ENCODE peak calls at places on chromosomes 4 and X, in seven cellular contexts. B is heart left ventricle, V is heart right ventricle, C is adrenal gland, R is pancreas, G is spleen, Z is right lobe of liver. H is an unnamed sample. For H3K4me1, the result is how much of the 10 kb centered on the place peaks cover.

GRCh38 chr4:140110542-140110941 is 43.4 kb downstream of the MAML3 start:
- DNase-seq in R (no peak), G (no peak), Z (no peak), B (no peak), V (no peak), C (no peak), H (no peak)

GRCh38 chrX:133670394-133670793 is 255.1 kb upstream of the GPC4 start:
- DNase-seq in B (no peak), C (peak), R (no peak), Z (no peak), G (no peak), V (peak), H (no peak)

GRCh38 chr4:118772149-118773081 is 63.5 kb downstream of the SEC24D start:
- DNase-seq in C (no peak), Z (no peak), V (no peak), B (no peak), G (no peak), R (no peak), H (no peak)

GRCh38 chrX:16993791-16994318 is 47.4 kb downstream of the REPS2 start:
- DNase-seq in B (no peak), C (no peak), G (no peak), V (no peak), Z (no peak), R (no peak), H (no peak)

GRCh38 chr4:98430708-98431403 is 169.7 kb downstream of the RAP1GDS1 start:
- DNase-seq in V (no peak), R (no peak), Z (no peak), B (no peak), G (no peak), C (no peak), H (no peak)

GRCh38 chrX:115894087-115894486 is 276.5 kb upstream of the AGTR2 start:
- DNase-seq in B (no peak), G (no peak), R (no peak), Z (no peak), C (peak), V (no peak), H (no peak)

GRCh38 chrX:154396948-154397887 is 959 bp upstream of the RPL10 start:
- DNase-seq in B (peak), C (no peak), G (peak), Z (peak), R (peak), V (peak), H (peak)

GRCh38 chr4:120561648-120562047 is 360.9 kb downstream of the PRDM5 start:
- DNase-seq in C (no peak), G (no peak), V (no peak), R (no peak), Z (no peak), B (no peak), H (no peak)

GRCh38 chr4:81165853-81166430 is 49.1 kb downstream of the PRKG2 start:
- DNase-seq in B (no peak), C (no peak), R (no peak), G (no peak), V (no peak), Z (no peak), H (no peak)

GRCh38 chrX:136608295-136608933 is 39.5 kb upstream of the CD40LG start:
- DNase-seq in V (peak), Z (no peak), R (no peak), B (peak), G (peak), C (peak), H (peak)

GRCh38 chr4:57691370-57691769 is 581.2 kb upstream of the IGFBP7 start:
- DNase-seq in Z (no peak), C (no peak), B (no peak), V (no peak), R (no peak), G (no peak), H (no peak)

GRCh38 chrX:134172588-134173259 is 64.3 kb upstream of the CCDC160 start:
- DNase-seq in Z (peak), G (peak), B (peak), C (peak), R (peak), V (no peak), H (peak)

GRCh38 chr4:37439809-37440518 is 195.4 kb downstream of the NWD2 start:
- DNase-seq in C (no peak), B (no peak), Z (no peak), R (no peak), V (no peak), G (no peak), H (no peak)

GRCh38 chrX:147735364-147735763 is 176.4 kb upstream of the FMR1 start:
- DNase-seq in R (no peak), C (no peak), V (no peak), B (no peak), Z (no peak), G (no peak), H (no peak)

GRCh38 chr4:44651425-44651824 is at the start of gene YIPF7:
- DNase-seq in B (no peak), Z (no peak), V (no peak), G (no peak), C (no peak), R (no peak), H (no peak)

GRCh38 chr4:1194028-1194900 is 21.9 kb upstream of the SPON2 start:
- DNase-seq in V (peak), B (peak), R (no peak), G (peak), Z (no peak), C (peak), H (peak)

GRCh38 chrX:100924370-100924769 is 4.3 kb downstream of the XKRX start:
- DNase-seq in R (no peak), B (no peak), C (no peak), Z (no peak), V (no peak), G (no peak), H (no peak)

GRCh38 chrX:110409925-110410324 is 51.3 kb downstream of the RTL9 start:
- DNase-seq in B (no peak), Z (no peak), R (no peak), G (no peak), V (no peak), C (no peak), H (no peak)

GRCh38 chrX:6024204-6024603 is 204.5 kb downstream of the NLGN4X start:
- DNase-seq in B (no peak), G (no peak), V (no peak), R (no peak), Z (no peak), C (no peak), H (no peak)

GRCh38 chr4:42151568-42152506 is 618 bp downstream of the BEND4 start:
- DNase-seq in G (peak), R (no peak), B (no peak), Z (no peak), C (no peak), V (no peak), H (peak)

GRCh38 chr4:114435118-114435517 is 163.5 kb upstream of the UGT8 start:
- DNase-seq in G (no peak), R (no peak), C (no peak), Z (no peak), B (no peak), V (no peak), H (no peak)

GRCh38 chr4:139764192-139764591 is 98.6 kb downstream of the MGST2 start:
- DNase-seq in R (no peak), G (no peak), B (peak), V (peak), C (no peak), Z (peak), H (no peak)

GRCh38 chr4:54976682-54977081 is 148.7 kb downstream of the KDR start:
- DNase-seq in V (no peak), R (no peak), G (no peak), B (no peak), C (no peak), Z (no peak), H (no peak)

GRCh38 chr4:48472794-48473193 is 10.3 kb upstream of the SLC10A4 start:
- DNase-seq in G (no peak), C (no peak), Z (no peak), R (no peak), B (no peak), V (no peak), H (no peak)

GRCh38 chr4:61583696-61584095 is 383.6 kb downstream of the ADGRL3 start:
- DNase-seq in V (no peak), Z (no peak), C (no peak), B (no peak), G (no peak), R (no peak), H (no peak)

GRCh38 chrX:12118134-12118533 is 20.1 kb upstream of the FRMPD4 start:
- DNase-seq in Z (no peak), V (no peak), B (no peak), G (no peak), R (no peak), C (no peak), H (no peak)

GRCh38 chr4:123350191-123350544 is 46.4 kb upstream of the SPRY1 start:
- DNase-seq in R (peak), B (no peak), G (no peak), Z (no peak), C (no peak), V (no peak), H (no peak)

GRCh38 chr4:165312506-165312905 is 15.0 kb upstream of the MSMO1 start:
- DNase-seq in G (no peak), V (no peak), B (no peak), C (no peak), R (no peak), Z (no peak), H (no peak)

GRCh38 chr4:4574792-4575191 is 32.9 kb upstream of the STX18 start:
- DNase-seq in B (peak), G (no peak), C (peak), R (peak), V (peak), Z (no peak), H (peak)

GRCh38 chr4:101284546-101284945 is 62.8 kb downstream of the PPP3CA start:
- DNase-seq in Z (no peak), B (no peak), G (no peak), C (no peak), V (no peak), R (no peak), H (no peak)

GRCh38 chr4:25913056-25913850 is 767 bp upstream of the SMIM20 start:
- DNase-seq in B (peak), V (peak), Z (peak), G (peak), C (peak), R (peak), H (peak)

GRCh38 chr4:18041114-18041513 is 19.6 kb upstream of the LCORL start:
- DNase-seq in Z (no peak), R (no peak), G (no peak), C (no peak), B (no peak), V (no peak), H (no peak)

DNA sequence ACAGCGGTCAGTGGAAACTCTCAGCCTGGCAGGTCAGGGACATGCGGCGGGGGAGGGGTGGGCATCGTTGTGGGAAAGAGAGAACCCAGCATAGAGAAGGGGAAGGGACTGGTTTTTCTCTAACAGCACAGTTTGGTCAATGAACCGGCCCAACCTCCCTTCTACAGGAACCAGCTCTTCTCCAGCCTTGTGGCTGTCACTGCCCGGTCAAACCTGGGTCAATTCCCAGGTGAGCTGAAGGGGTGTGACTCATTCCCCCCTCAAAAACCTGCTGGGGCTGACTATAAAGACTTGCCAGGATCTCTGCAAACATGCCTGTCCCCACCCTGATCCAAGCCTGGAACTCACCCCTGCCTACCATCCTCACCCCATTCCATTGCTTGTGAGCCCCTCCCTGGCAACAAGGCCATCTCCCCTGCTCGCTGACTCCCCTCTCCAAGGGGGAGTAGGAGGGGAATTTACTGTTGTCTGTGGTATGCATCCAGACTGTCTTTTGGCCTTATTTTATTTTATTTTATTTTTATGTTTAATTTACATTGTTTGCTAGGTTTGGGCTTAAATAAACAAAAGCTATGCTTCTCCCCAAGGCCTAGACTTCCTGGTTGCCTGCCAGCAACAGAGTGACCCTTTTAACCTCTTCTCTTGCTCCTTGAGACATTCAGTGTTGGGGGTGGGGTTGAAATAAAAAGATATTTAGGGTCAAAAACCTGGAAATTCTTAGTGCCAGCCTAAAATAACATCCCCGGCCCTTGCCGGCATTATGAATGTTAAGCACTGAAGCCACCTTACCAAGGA is 49.6 kb downstream of the TSC22D3 start:
- DNase-seq in G (peak), V (no peak), Z (no peak), C (peak), R (no peak), B (no peak), H (no peak)
- H3K4me1 ChIP-seq in G (under half), V (half or more), Z (half or more), C (half or more), R (under half), B (half or more), H (under half)

GRCh38 chrX:40282348-40282747 is 184.6 kb upstream of the BCOR start:
- DNase-seq in B (no peak), G (no peak), C (no peak), V (no peak), Z (no peak), R (no peak), H (no peak)

GRCh38 chrX:40282901-40283674 is 185.3 kb upstream of the BCOR start:
- DNase-seq in B (no peak), R (no peak), Z (no peak), C (peak), G (no peak), V (no peak), H (no peak)

GRCh38 chrX:40285876-40286275 is 188.1 kb upstream of the BCOR start:
- DNase-seq in B (no peak), V (no peak), R (no peak), Z (no peak), G (no peak), C (no peak), H (no peak)

GRCh38 chrX:40283981-40284380 is 186.2 kb upstream of the BCOR start:
- DNase-seq in R (no peak), V (no peak), Z (no peak), B (no peak), C (no peak), G (no peak), H (no peak)

DNA sequence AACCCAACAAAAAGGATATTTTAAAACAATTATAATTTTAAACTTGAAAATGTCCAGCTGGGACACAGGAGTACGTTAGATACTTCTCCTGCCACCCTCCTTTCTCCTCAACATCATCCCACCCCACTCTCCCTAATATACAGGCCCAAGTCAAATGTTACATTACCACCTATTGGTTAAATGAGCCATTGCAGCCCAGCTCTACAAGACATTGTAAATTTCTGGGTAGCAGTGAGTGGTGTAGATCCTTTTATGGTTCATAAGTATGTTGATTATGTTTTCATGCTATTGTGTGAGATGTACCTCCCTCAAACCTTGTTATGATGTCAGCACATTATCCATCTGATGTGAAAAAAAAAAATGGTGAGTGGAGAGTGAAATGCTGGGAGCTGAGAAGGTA is 187.1 kb upstream of the BCOR start:
- DNase-seq in V (no peak), B (no peak), G (no peak), Z (no peak), C (no peak), R (no peak), H (no peak)
- TF ChIP-seq CTCF in V (no peak), B (no peak), G (no peak), Z (no peak), C (peak), R (no peak), H (no peak)

GRCh38 chr4:7805533-7806079 is 134.1 kb downstream of the AFAP1 start:
- DNase-seq in Z (peak), V (no peak), R (peak), C (no peak), B (no peak), G (peak), H (peak)

GRCh38 chr4:7804759-7805385 is 134.8 kb downstream of the AFAP1 start:
- DNase-seq in C (no peak), Z (no peak), B (no peak), G (peak), R (no peak), V (no peak), H (no peak)

GRCh38 chr4:7802093-7802726 is 137.5 kb downstream of the AFAP1 start:
- DNase-seq in C (peak), V (peak), Z (no peak), R (peak), B (no peak), G (peak), H (no peak)

GRCh38 chr4:7803992-7804758 is 135.5 kb downstream of the AFAP1 start:
- DNase-seq in Z (peak), C (peak), R (peak), B (peak), V (peak), G (peak), H (peak)

DNA sequence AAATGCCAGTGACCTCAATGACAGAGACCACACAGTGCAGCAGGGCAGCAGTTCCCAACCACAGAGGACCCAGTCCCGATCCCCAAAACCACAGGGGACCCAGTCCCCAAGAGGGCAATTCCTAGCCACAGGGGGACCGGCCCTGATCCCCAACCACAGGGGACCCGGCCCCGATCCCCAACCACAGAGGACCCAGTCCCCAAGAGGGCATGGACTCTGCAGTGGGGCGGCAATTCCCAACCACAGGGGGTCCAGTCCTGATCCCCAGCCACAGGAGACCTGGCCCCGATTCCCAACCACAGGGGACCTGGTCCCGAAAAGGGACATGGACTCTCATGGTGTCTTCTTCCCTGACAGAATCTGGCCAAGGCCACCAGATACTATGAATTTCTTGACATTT is 136.3 kb downstream of the AFAP1 start:
- DNase-seq in B (no peak), C (no peak), V (no peak), R (no peak), Z (no peak), G (peak), H (no peak)
- H3K4me1 ChIP-seq in B (half or more), C (under half), V (under half), R (under half), Z (under half), G (under half), H (under half)

DNA sequence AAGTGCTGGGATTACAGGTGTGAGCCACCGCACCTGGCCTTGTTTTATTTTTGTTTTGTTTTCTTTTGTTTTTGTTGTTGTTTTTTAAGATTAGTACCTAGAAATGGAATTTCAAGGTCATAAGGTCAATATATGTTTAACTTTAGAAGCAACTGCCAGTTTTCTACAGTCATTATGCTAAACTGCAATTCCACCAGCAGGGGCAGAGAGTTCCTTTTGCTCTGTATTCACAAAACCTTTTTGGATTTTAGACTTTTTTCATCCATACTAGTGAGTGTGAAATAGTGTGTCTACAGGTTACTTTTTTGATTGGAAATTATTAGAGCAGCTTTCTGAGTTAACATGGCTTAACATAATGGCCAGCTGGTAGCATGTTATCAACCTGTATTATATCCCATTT is 580.6 kb downstream of the TRIML1 start:
- DNase-seq in G (no peak), C (no peak), Z (no peak), R (no peak), V (no peak), B (no peak), H (no peak)
- TF ChIP-seq CTCF in G (no peak), C (no peak), Z (no peak), R (no peak), V (no peak), B (no peak), H (no peak)

DNA sequence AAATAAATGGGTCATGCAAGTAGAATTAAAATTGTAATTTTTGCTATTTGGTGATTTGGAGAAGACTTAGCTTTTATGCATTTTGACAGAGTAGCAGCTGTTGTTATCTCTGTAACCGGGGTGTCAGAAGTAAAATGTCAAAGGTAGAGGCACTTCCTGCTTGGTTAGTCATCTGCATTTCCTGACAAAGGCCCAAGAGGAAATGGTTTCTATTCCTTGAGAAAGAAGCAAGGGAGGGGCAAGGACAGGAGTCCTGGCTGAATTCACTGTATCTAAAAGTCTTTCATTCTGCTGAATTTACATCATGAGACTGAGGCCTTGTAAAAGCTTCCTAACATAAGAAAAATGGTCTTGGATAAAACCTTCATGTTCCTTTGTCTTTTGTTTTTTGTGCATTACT is 550.9 kb upstream of the BOD1L1 start:
- DNase-seq in C (no peak), B (no peak), Z (no peak), V (no peak), R (no peak), G (no peak), H (no peak)
- H3K4me1 ChIP-seq in C (under half), B (under half), Z (under half), V (under half), R (under half), G (under half), H (under half)

GRCh38 chr4:151933122-151933827 is 172.5 kb upstream of the GATB start:
- DNase-seq in R (no peak), G (no peak), V (peak), C (no peak), Z (no peak), B (peak), H (no peak)
- TF ChIP-seq CTCF in R (no peak), G (no peak), V (no peak), C (no peak), Z (no peak), B (no peak), H (no peak)

GRCh38 chrX:19791562-19791961 is 95.8 kb downstream of the SH3KBP1 start:
- DNase-seq in G (no peak), R (no peak), V (no peak), Z (no peak), B (no peak), C (no peak), H (no peak)
- H3K4me1 ChIP-seq in G (under half), R (under half), V (under half), Z (under half), B (under half), C (under half), H (under half)

GRCh38 chr4:6548201-6548881 is 26.6 kb upstream of the MAN2B2 start:
- DNase-seq in G (no peak), Z (no peak), C (no peak), V (peak), R (no peak), B (no peak), H (no peak)
- TF ChIP-seq CTCF in G (no peak), Z (no peak), C (peak), V (no peak), R (no peak), B (peak), H (no peak)

GRCh38 chrX:44906041-44906440 is 33.1 kb downstream of the KDM6A start:
- DNase-seq in Z (no peak), C (no peak), G (peak), V (no peak), R (no peak), B (no peak), H (no peak)
- H3K4me1 ChIP-seq in Z (half or more), C (under half), G (half or more), V (under half), R (under half), B (under half), H (under half)